ENCODE peak calls at places on chromosomes 1 and 21, in six cellular contexts. One of them, this sample, is unnamed.

GRCh38 chr1:180440335-180440734 is 62.0 kb downstream of the ACBD6 start:
- DNase-seq in kidney epithelial cell: no peak
- DNase-seq in stomach: no peak
- DNase-seq in uterus: no peak
- DNase-seq in OCI-LY7: no peak
- DNase-seq in dorsolateral prefrontal cortex: no peak
- DNase-seq in this sample: no peak

GRCh38 chr1:200409203-200409760 is 554 bp downstream of the ZNF281 start:
- DNase-seq in uterus: peak
- DNase-seq in dorsolateral prefrontal cortex: no peak
- DNase-seq in OCI-LY7: peak
- DNase-seq in kidney epithelial cell: no peak
- DNase-seq in stomach: peak
- DNase-seq in this sample: no peak

GRCh38 chr1:22731924-22732522 is 21.4 kb downstream of the EPHB2 start:
- DNase-seq in kidney epithelial cell: no peak
- DNase-seq in OCI-LY7: no peak
- DNase-seq in dorsolateral prefrontal cortex: no peak
- DNase-seq in uterus: no peak
- DNase-seq in stomach: no peak
- DNase-seq in this sample: no peak

GRCh38 chr1:89888480-89889335 is 67.9 kb downstream of the LRRC8D start:
- DNase-seq in kidney epithelial cell: no peak
- DNase-seq in OCI-LY7: no peak
- DNase-seq in dorsolateral prefrontal cortex: no peak
- DNase-seq in stomach: no peak
- DNase-seq in uterus: no peak
- DNase-seq in this sample: no peak

GRCh38 chr21:38139380-38140168 is 117.2 kb upstream of the KCNJ15 start:
- DNase-seq in uterus: no peak
- DNase-seq in OCI-LY7: no peak
- DNase-seq in stomach: no peak
- DNase-seq in dorsolateral prefrontal cortex: no peak
- DNase-seq in kidney epithelial cell: peak
- DNase-seq in this sample: peak

GRCh38 chr1:203060115-203060514 is 25.7 kb downstream of the MYOG start:
- DNase-seq in OCI-LY7: no peak
- DNase-seq in uterus: no peak
- DNase-seq in kidney epithelial cell: no peak
- DNase-seq in dorsolateral prefrontal cortex: no peak
- DNase-seq in stomach: no peak
- DNase-seq in this sample: no peak

GRCh38 chr1:84632975-84633427 is 57.3 kb downstream of the SSX2IP start:
- DNase-seq in dorsolateral prefrontal cortex: no peak
- DNase-seq in uterus: no peak
- DNase-seq in stomach: no peak
- DNase-seq in kidney epithelial cell: peak
- DNase-seq in OCI-LY7: no peak
- DNase-seq in this sample: peak

GRCh38 chr1:37575692-37576091 is 19.0 kb downstream of the DNALI1 start:
- DNase-seq in dorsolateral prefrontal cortex: no peak
- DNase-seq in stomach: no peak
- DNase-seq in OCI-LY7: no peak
- DNase-seq in kidney epithelial cell: no peak
- DNase-seq in uterus: no peak
- DNase-seq in this sample: no peak

GRCh38 chr1:234214129-234214910 is 158.9 kb upstream of the COA6 start:
- DNase-seq in dorsolateral prefrontal cortex: peak
- DNase-seq in stomach: no peak
- DNase-seq in OCI-LY7: no peak
- DNase-seq in uterus: no peak
- DNase-seq in kidney epithelial cell: no peak
- DNase-seq in this sample: no peak

GRCh38 chr1:161486806-161487482 is 18.3 kb upstream of the FCGR2A start:
- DNase-seq in OCI-LY7: peak
- DNase-seq in uterus: peak
- DNase-seq in kidney epithelial cell: no peak
- DNase-seq in stomach: no peak
- DNase-seq in dorsolateral prefrontal cortex: no peak
- DNase-seq in this sample: no peak

GRCh38 chr1:164562947-164563346 is 4.0 kb downstream of the PBX1 start:
- DNase-seq in OCI-LY7: no peak
- DNase-seq in uterus: no peak
- DNase-seq in kidney epithelial cell: no peak
- DNase-seq in dorsolateral prefrontal cortex: no peak
- DNase-seq in stomach: no peak
- DNase-seq in this sample: no peak

GRCh38 chr21:44958471-44959191 is 18.8 kb downstream of the SLX9 start:
- DNase-seq in uterus: peak
- DNase-seq in dorsolateral prefrontal cortex: no peak
- DNase-seq in OCI-LY7: no peak
- DNase-seq in stomach: peak
- DNase-seq in kidney epithelial cell: no peak
- DNase-seq in this sample: no peak

GRCh38 chr1:46084553-46085448 is 47.6 kb downstream of the PIK3R3 start:
- DNase-seq in OCI-LY7: no peak
- DNase-seq in uterus: no peak
- DNase-seq in stomach: no peak
- DNase-seq in kidney epithelial cell: no peak
- DNase-seq in dorsolateral prefrontal cortex: no peak
- DNase-seq in this sample: no peak

GRCh38 chr1:116667577-116668105 is at the start of gene IGSF3:
- DNase-seq in kidney epithelial cell: no peak
- DNase-seq in OCI-LY7: no peak
- DNase-seq in stomach: peak
- DNase-seq in uterus: peak
- DNase-seq in dorsolateral prefrontal cortex: no peak
- DNase-seq in this sample: no peak

GRCh38 chr1:241401156-241401555 is 44.2 kb upstream of the RGS7 start:
- DNase-seq in uterus: no peak
- DNase-seq in OCI-LY7: no peak
- DNase-seq in stomach: no peak
- DNase-seq in dorsolateral prefrontal cortex: no peak
- DNase-seq in kidney epithelial cell: no peak
- DNase-seq in this sample: no peak

GRCh38 chr21:45415188-45415942 is 10.4 kb downstream of the COL18A1 start:
- DNase-seq in uterus: no peak
- DNase-seq in OCI-LY7: no peak
- DNase-seq in dorsolateral prefrontal cortex: no peak
- DNase-seq in kidney epithelial cell: no peak
- DNase-seq in stomach: no peak
- DNase-seq in this sample: no peak

GRCh38 chr1:192445849-192446489 is 129.2 kb downstream of the RGS21 start:
- DNase-seq in uterus: peak
- DNase-seq in stomach: peak
- DNase-seq in OCI-LY7: peak
- DNase-seq in dorsolateral prefrontal cortex: no peak
- DNase-seq in kidney epithelial cell: no peak
- DNase-seq in this sample: peak

GRCh38 chr1:158285756-158286241 is 3.9 kb upstream of the CD1C start:
- DNase-seq in stomach: peak
- DNase-seq in OCI-LY7: peak
- DNase-seq in kidney epithelial cell: peak
- DNase-seq in uterus: no peak
- DNase-seq in dorsolateral prefrontal cortex: peak
- DNase-seq in this sample: no peak

GRCh38 chr1:32757213-32757895 is 54.8 kb upstream of the SYNC start:
- DNase-seq in dorsolateral prefrontal cortex: no peak
- DNase-seq in kidney epithelial cell: no peak
- DNase-seq in uterus: no peak
- DNase-seq in stomach: no peak
- DNase-seq in OCI-LY7: no peak
- DNase-seq in this sample: no peak

GRCh38 chr1:32759521-32759980 is 57.0 kb upstream of the SYNC start:
- DNase-seq in uterus: no peak
- DNase-seq in OCI-LY7: no peak
- DNase-seq in kidney epithelial cell: no peak
- DNase-seq in stomach: peak
- DNase-seq in dorsolateral prefrontal cortex: no peak
- DNase-seq in this sample: no peak

GRCh38 chr1:32759997-32760623 is 57.0 kb downstream of the YARS1 start:
- DNase-seq in kidney epithelial cell: peak
- DNase-seq in stomach: peak
- DNase-seq in dorsolateral prefrontal cortex: no peak
- DNase-seq in uterus: peak
- DNase-seq in OCI-LY7: no peak
- DNase-seq in this sample: no peak

GRCh38 chr1:32758177-32758794 is 55.7 kb upstream of the SYNC start:
- DNase-seq in uterus: no peak
- DNase-seq in OCI-LY7: no peak
- DNase-seq in dorsolateral prefrontal cortex: no peak
- DNase-seq in stomach: no peak
- DNase-seq in kidney epithelial cell: no peak
- DNase-seq in this sample: no peak

DNA sequence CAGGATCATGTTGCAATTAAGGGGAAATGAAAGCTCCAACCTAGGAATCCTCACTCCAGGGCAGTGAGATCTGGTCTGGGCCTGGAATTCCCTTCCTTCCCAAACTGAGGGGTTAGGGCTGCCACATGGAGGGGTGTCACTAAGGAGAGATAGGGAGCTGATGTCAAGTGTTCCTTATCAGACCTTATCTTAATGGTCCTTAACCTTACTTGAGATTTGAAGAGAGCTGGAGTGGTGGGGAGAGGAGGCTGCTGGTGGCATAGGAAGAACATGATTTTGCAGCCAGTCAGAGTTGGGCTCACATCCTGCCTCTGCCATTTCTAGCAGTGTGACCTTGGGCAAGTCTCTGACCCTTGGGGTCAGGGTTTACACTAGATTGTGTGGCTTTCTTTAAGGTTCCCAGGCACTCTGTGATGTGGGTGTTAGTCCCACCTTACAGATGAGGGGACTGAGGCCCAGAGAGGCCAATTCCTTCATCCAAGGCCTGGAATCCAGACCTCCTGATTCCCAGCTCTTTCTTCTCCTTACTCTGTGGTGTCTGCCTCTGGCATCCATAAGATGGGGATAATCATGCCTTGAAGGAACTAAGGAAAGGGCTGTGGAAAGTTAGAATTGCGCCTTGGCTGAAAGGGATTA is 56.3 kb upstream of the SYNC start:
- DNase-seq in OCI-LY7: no peak
- DNase-seq in stomach: no peak
- DNase-seq in kidney epithelial cell: no peak
- DNase-seq in uterus: no peak
- DNase-seq in dorsolateral prefrontal cortex: no peak
- DNase-seq in this sample: no peak
- H3K4me3 ChIP-seq in OCI-LY7: no peak
- H3K4me3 ChIP-seq in stomach: no peak
- H3K4me3 ChIP-seq in kidney epithelial cell: no peak
- H3K4me3 ChIP-seq in uterus: no peak
- H3K4me3 ChIP-seq in dorsolateral prefrontal cortex: no peak
- H3K4me3 ChIP-seq in this sample: peak

GRCh38 chr1:157193702-157194391 is 55.7 kb upstream of the ETV3 start:
- DNase-seq in OCI-LY7: peak
- DNase-seq in dorsolateral prefrontal cortex: peak
- DNase-seq in stomach: peak
- DNase-seq in kidney epithelial cell: peak
- DNase-seq in uterus: peak
- DNase-seq in this sample: peak
- TF ChIP-seq CTCF in OCI-LY7: peak
- TF ChIP-seq CTCF in dorsolateral prefrontal cortex: peak
- TF ChIP-seq CTCF in stomach: peak
- TF ChIP-seq CTCF in kidney epithelial cell: peak
- TF ChIP-seq CTCF in uterus: peak
- TF ChIP-seq CTCF in this sample: peak

DNA sequence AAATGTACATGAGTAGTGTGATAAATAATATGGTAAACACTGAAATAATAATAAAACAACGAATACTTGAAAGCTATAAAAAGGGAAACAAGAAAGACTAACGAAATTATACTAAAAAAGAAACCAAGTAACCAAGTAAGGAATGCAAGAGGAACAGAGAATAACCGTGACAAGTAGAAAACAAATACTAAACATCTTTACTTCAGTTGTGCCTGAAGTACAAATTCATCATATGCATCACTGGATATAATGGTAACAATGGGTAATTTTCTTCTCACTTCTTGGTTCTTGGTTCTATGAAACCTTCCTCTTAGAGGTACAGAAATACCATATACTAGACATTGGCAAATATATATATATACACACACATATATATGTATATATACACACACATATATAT is 1093.6 kb upstream of the B3GALT2 start:
- DNase-seq in dorsolateral prefrontal cortex: no peak
- DNase-seq in uterus: no peak
- DNase-seq in OCI-LY7: peak
- DNase-seq in kidney epithelial cell: no peak
- DNase-seq in stomach: no peak
- DNase-seq in this sample: no peak
- H3K4me3 ChIP-seq in dorsolateral prefrontal cortex: no peak
- H3K4me3 ChIP-seq in uterus: no peak
- H3K4me3 ChIP-seq in OCI-LY7: peak
- H3K4me3 ChIP-seq in kidney epithelial cell: no peak
- H3K4me3 ChIP-seq in stomach: no peak
- H3K4me3 ChIP-seq in this sample: no peak

GRCh38 chr1:1232224-1232800 is at the start of gene B3GALT6:
- DNase-seq in kidney epithelial cell: no peak
- DNase-seq in stomach: no peak
- DNase-seq in OCI-LY7: no peak
- DNase-seq in dorsolateral prefrontal cortex: no peak
- DNase-seq in uterus: no peak
- DNase-seq in this sample: no peak

GRCh38 chr1:1231400-1232223 is at the start of gene SDF4:
- DNase-seq in uterus: peak
- DNase-seq in kidney epithelial cell: peak
- DNase-seq in OCI-LY7: peak
- DNase-seq in dorsolateral prefrontal cortex: peak
- DNase-seq in stomach: peak
- DNase-seq in this sample: peak

GRCh38 chr1:1229770-1230169 is 2.0 kb downstream of the SDF4 start:
- DNase-seq in dorsolateral prefrontal cortex: no peak
- DNase-seq in kidney epithelial cell: no peak
- DNase-seq in stomach: no peak
- DNase-seq in uterus: no peak
- DNase-seq in OCI-LY7: no peak
- DNase-seq in this sample: no peak

GRCh38 chr1:1228596-1229321 is 3.0 kb downstream of the SDF4 start:
- DNase-seq in kidney epithelial cell: no peak
- DNase-seq in stomach: no peak
- DNase-seq in OCI-LY7: no peak
- DNase-seq in uterus: no peak
- DNase-seq in dorsolateral prefrontal cortex: no peak
- DNase-seq in this sample: no peak

DNA sequence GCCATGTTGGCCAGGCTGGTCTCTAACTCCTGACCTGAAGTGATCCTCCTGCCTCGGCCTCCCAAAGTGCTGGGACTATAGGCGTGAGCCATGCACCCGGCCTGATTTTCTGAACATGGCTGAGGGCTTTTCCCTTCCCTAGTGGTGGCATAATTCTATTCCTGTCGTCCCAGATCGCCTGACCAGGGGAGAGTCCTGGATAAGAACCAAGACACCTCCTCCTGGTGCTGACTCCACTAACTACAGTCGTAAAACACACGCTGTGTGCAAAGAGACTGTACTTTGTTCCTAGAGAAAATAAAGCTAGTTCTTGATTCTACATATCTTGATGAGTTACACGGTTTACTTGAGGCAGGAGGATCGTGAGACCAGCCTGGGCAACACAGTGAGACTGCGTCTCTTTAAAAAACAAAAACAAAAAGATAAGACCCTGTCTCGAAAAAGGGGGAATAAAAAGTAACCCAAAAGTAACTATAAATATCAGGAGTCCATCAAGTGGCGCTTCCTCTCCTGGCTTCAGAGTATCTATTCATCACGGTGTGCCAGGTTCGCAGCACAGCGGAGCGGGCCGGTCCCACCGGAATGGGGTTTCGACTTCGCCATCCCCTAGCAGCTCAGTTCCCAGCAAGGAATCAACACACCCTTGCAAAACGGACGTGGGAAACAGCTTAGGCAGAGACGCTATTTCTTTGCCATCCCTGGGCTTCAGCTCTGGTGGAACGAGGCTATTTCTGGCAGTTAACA is 973 bp downstream of the SDF4 start:
- DNase-seq in uterus: no peak
- DNase-seq in dorsolateral prefrontal cortex: no peak
- DNase-seq in OCI-LY7: no peak
- DNase-seq in stomach: no peak
- DNase-seq in kidney epithelial cell: no peak
- DNase-seq in this sample: peak
- TF ChIP-seq CTCF in uterus: no peak
- TF ChIP-seq CTCF in dorsolateral prefrontal cortex: no peak
- TF ChIP-seq CTCF in OCI-LY7: peak
- TF ChIP-seq CTCF in stomach: no peak
- TF ChIP-seq CTCF in kidney epithelial cell: peak
- TF ChIP-seq CTCF in this sample: peak